ENCODE peak calls at places on chromosome 18, in four cellular contexts. One of them, this sample, is unnamed.

GRCh38 chr18:32956591-32957310 is 183.9 kb upstream of the KLHL14 start:
- DNase-seq in fibroblast of lung: peak
- DNase-seq in colonic mucosa: no peak
- DNase-seq in IMR-90: peak
- DNase-seq in this sample: peak

GRCh38 chr18:24199563-24199962 is 60.7 kb downstream of the CABYR start:
- DNase-seq in IMR-90: no peak
- DNase-seq in colonic mucosa: no peak
- DNase-seq in fibroblast of lung: no peak
- DNase-seq in this sample: no peak

GRCh38 chr18:46623541-46623940 is 33.5 kb downstream of the LOXHD1 start:
- DNase-seq in IMR-90: no peak
- DNase-seq in fibroblast of lung: no peak
- DNase-seq in colonic mucosa: no peak
- DNase-seq in this sample: no peak

GRCh38 chr18:24656044-24656443 is 195.6 kb downstream of the HRH4 start:
- DNase-seq in colonic mucosa: no peak
- DNase-seq in fibroblast of lung: no peak
- DNase-seq in IMR-90: no peak
- DNase-seq in this sample: no peak

GRCh38 chr18:26655614-26656400 is 107.5 kb upstream of the KCTD1 start:
- DNase-seq in colonic mucosa: peak
- DNase-seq in IMR-90: peak
- DNase-seq in fibroblast of lung: peak
- DNase-seq in this sample: peak

GRCh38 chr18:79637921-79638855 is 41.4 kb upstream of the CTDP1 start:
- DNase-seq in fibroblast of lung: no peak
- DNase-seq in IMR-90: no peak
- DNase-seq in colonic mucosa: no peak
- DNase-seq in this sample: no peak

GRCh38 chr18:74342416-74343043 is 26.9 kb downstream of the C18orf63 start:
- DNase-seq in colonic mucosa: peak
- DNase-seq in IMR-90: peak
- DNase-seq in fibroblast of lung: peak
- DNase-seq in this sample: peak

GRCh38 chr18:28875059-28875458 is 698.1 kb upstream of the CDH2 start:
- DNase-seq in fibroblast of lung: no peak
- DNase-seq in colonic mucosa: no peak
- DNase-seq in IMR-90: no peak
- DNase-seq in this sample: no peak

GRCh38 chr18:72502671-72503431 is 41.3 kb downstream of the CBLN2 start:
- DNase-seq in IMR-90: no peak
- DNase-seq in colonic mucosa: no peak
- DNase-seq in fibroblast of lung: no peak
- DNase-seq in this sample: no peak

GRCh38 chr18:40524881-40525280 is 1430.2 kb upstream of the PIK3C3 start:
- DNase-seq in colonic mucosa: no peak
- DNase-seq in IMR-90: peak
- DNase-seq in fibroblast of lung: peak
- DNase-seq in this sample: peak

GRCh38 chr18:54743596-54743995 is 84.7 kb upstream of the RAB27B start:
- DNase-seq in IMR-90: no peak
- DNase-seq in colonic mucosa: no peak
- DNase-seq in fibroblast of lung: no peak
- DNase-seq in this sample: no peak

GRCh38 chr18:58789856-58790255 is 74.8 kb upstream of the ZNF532 start:
- DNase-seq in fibroblast of lung: no peak
- DNase-seq in IMR-90: no peak
- DNase-seq in colonic mucosa: no peak
- DNase-seq in this sample: no peak

GRCh38 chr18:36376361-36376760 is 78.8 kb downstream of the FHOD3 start:
- DNase-seq in fibroblast of lung: no peak
- DNase-seq in IMR-90: peak
- DNase-seq in colonic mucosa: no peak
- DNase-seq in this sample: peak

GRCh38 chr18:62348474-62348873 is 23.4 kb downstream of the TNFRSF11A start:
- DNase-seq in IMR-90: no peak
- DNase-seq in fibroblast of lung: no peak
- DNase-seq in colonic mucosa: no peak
- DNase-seq in this sample: no peak

GRCh38 chr18:57439985-57440330 is 4.8 kb downstream of the ONECUT2 start:
- DNase-seq in colonic mucosa: no peak
- DNase-seq in fibroblast of lung: no peak
- DNase-seq in IMR-90: no peak
- DNase-seq in this sample: no peak

GRCh38 chr18:60686142-60686541 is 313.6 kb upstream of the MC4R start:
- DNase-seq in colonic mucosa: no peak
- DNase-seq in fibroblast of lung: no peak
- DNase-seq in IMR-90: no peak
- DNase-seq in this sample: peak

GRCh38 chr18:67805261-67805660 is 288.7 kb upstream of the DSEL start:
- DNase-seq in colonic mucosa: no peak
- DNase-seq in fibroblast of lung: no peak
- DNase-seq in IMR-90: no peak
- DNase-seq in this sample: no peak

GRCh38 chr18:25350561-25351201 is 1.3 kb downstream of the ZNF521 start:
- DNase-seq in colonic mucosa: peak
- DNase-seq in IMR-90: peak
- DNase-seq in fibroblast of lung: peak
- DNase-seq in this sample: peak

GRCh38 chr18:59706499-59706898 is 9.3 kb upstream of the CCBE1 start:
- DNase-seq in colonic mucosa: no peak
- DNase-seq in IMR-90: no peak
- DNase-seq in fibroblast of lung: no peak
- DNase-seq in this sample: no peak

GRCh38 chr18:64720781-64721464 is 572.0 kb upstream of the LINC00305 start:
- DNase-seq in fibroblast of lung: no peak
- DNase-seq in IMR-90: no peak
- DNase-seq in colonic mucosa: peak
- DNase-seq in this sample: no peak

GRCh38 chr18:23994361-23994902 is 20.1 kb upstream of the TTC39C start:
- DNase-seq in IMR-90: peak
- DNase-seq in fibroblast of lung: peak
- DNase-seq in colonic mucosa: peak
- DNase-seq in this sample: peak

GRCh38 chr18:74944676-74945075 is 264.3 kb downstream of the PTGR3 start:
- DNase-seq in IMR-90: peak
- DNase-seq in colonic mucosa: no peak
- DNase-seq in fibroblast of lung: no peak
- DNase-seq in this sample: peak

DNA sequence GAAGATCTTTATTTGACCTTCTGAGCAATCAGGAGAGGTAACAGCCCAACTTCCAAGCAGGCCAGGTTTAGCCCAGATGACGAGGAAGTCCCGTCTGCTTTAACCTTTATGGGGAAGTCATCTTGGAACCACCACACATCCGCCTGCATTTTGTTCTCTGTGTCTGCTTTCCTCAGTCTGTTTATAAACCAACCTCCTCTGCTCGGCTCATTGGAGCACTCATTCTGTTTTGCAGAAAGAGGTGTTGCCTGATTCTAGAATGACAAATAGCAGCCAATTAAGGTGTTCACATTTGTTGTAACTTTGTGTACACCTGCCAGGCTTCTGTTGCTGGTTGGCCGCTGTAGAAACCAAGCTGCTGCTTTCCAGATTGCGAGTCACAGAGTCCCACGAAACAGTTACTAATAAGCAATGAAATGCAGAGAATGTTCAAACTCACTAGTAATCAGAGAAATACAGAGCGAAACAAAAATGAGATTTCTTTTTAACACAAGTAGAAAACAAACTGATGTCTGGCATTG is 64.2 kb downstream of the MBP start:
- DNase-seq in fibroblast of lung: peak
- DNase-seq in colonic mucosa: no peak
- DNase-seq in IMR-90: peak
- DNase-seq in this sample: peak
- H3K9ac ChIP-seq in fibroblast of lung: no peak
- H3K9ac ChIP-seq in colonic mucosa: no peak
- H3K9ac ChIP-seq in IMR-90: peak
- H3K9ac ChIP-seq in this sample: peak

GRCh38 chr18:22348521-22349316 is 69.0 kb downstream of the CTAGE1 start:
- DNase-seq in IMR-90: peak
- DNase-seq in fibroblast of lung: peak
- DNase-seq in colonic mucosa: peak
- DNase-seq in this sample: peak

GRCh38 chr18:22346342-22346967 is 71.3 kb downstream of the CTAGE1 start:
- DNase-seq in fibroblast of lung: peak
- DNase-seq in colonic mucosa: peak
- DNase-seq in IMR-90: peak
- DNase-seq in this sample: peak

GRCh38 chr18:22345733-22346132 is 72.0 kb downstream of the CTAGE1 start:
- DNase-seq in IMR-90: peak
- DNase-seq in fibroblast of lung: no peak
- DNase-seq in colonic mucosa: peak
- DNase-seq in this sample: peak

GRCh38 chr18:22347624-22348511 is 69.8 kb downstream of the CTAGE1 start:
- DNase-seq in fibroblast of lung: peak
- DNase-seq in IMR-90: peak
- DNase-seq in colonic mucosa: peak
- DNase-seq in this sample: peak

DNA sequence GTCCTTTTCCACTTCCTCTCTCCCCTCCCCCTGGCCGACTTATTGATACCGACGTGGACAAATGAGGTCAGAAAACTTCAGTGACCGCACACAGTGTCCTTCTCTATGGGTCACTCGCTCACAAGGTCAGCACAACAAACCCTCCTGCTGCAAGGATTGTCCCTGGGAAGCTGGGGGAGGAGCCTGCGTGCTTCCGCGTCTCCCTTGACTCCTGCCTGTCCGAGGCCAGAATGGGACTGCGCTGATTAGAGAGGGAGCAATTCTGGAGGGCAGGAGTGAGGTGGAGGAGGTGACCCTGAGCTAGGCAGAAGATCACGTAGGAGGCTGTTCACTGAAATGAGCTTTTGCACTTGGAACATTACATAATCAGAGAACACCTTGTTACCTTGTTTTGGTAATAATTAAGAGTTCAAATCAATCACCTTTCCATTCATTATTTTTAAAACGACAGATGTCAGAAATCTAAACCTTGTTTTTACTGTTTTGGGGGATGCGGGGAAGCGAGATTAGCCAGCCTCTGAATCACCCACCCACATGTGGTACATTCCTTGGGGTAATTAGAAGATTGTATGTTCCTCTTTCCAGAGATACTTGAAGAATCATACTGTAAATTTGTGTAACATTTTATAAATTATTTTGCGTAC is 70.6 kb downstream of the CTAGE1 start:
- DNase-seq in colonic mucosa: peak
- DNase-seq in fibroblast of lung: peak
- DNase-seq in IMR-90: peak
- DNase-seq in this sample: peak
- H3K9ac ChIP-seq in colonic mucosa: no peak
- H3K9ac ChIP-seq in fibroblast of lung: no peak
- H3K9ac ChIP-seq in IMR-90: no peak
- H3K9ac ChIP-seq in this sample: no peak

GRCh38 chr18:43662657-43663056 is 385.4 kb upstream of the SYT4 start:
- DNase-seq in fibroblast of lung: peak
- DNase-seq in IMR-90: peak
- DNase-seq in colonic mucosa: no peak
- DNase-seq in this sample: peak

GRCh38 chr18:43665239-43665788 is 388.0 kb upstream of the SYT4 start:
- DNase-seq in colonic mucosa: no peak
- DNase-seq in fibroblast of lung: peak
- DNase-seq in IMR-90: peak
- DNase-seq in this sample: peak

GRCh38 chr18:43664487-43665008 is 387.3 kb upstream of the SYT4 start:
- DNase-seq in colonic mucosa: no peak
- DNase-seq in IMR-90: no peak
- DNase-seq in fibroblast of lung: no peak
- DNase-seq in this sample: peak

GRCh38 chr18:43661570-43661969 is 384.3 kb upstream of the SYT4 start:
- DNase-seq in IMR-90: peak
- DNase-seq in colonic mucosa: no peak
- DNase-seq in fibroblast of lung: peak
- DNase-seq in this sample: peak

DNA sequence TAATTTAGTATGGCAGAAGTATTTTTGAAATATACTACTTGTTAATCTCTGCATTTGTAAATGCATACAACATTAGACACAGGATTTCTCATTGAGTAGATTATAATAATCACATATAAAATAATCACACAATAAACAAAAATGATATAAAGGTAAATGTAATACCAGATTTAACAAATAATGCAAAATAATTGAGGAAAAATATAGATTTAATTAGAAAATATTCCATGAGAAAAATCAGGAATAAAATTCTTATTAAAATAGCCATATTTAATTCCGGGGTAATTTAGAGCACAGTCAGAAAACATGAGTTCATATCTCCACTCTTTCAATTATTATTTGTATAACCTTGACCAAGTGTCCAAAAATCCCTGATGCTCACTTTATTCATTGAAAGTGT is 385.9 kb upstream of the SYT4 start:
- DNase-seq in colonic mucosa: no peak
- DNase-seq in IMR-90: no peak
- DNase-seq in fibroblast of lung: no peak
- DNase-seq in this sample: no peak
- H3K9ac ChIP-seq in colonic mucosa: no peak
- H3K9ac ChIP-seq in IMR-90: no peak
- H3K9ac ChIP-seq in fibroblast of lung: no peak
- H3K9ac ChIP-seq in this sample: no peak

GRCh38 chr18:34223893-34224422 is 755 bp downstream of the NOL4 start:
- DNase-seq in fibroblast of lung: no peak
- DNase-seq in colonic mucosa: no peak
- DNase-seq in IMR-90: no peak
- DNase-seq in this sample: no peak

GRCh38 chr18:34222025-34222395 is 2.7 kb downstream of the NOL4 start:
- DNase-seq in colonic mucosa: no peak
- DNase-seq in IMR-90: no peak
- DNase-seq in fibroblast of lung: no peak
- DNase-seq in this sample: no peak

GRCh38 chr18:34223164-34223892 is 1.4 kb downstream of the NOL4 start:
- DNase-seq in colonic mucosa: peak
- DNase-seq in fibroblast of lung: no peak
- DNase-seq in IMR-90: no peak
- DNase-seq in this sample: no peak

GRCh38 chr18:34224423-34225217 is at the start of gene NOL4:
- DNase-seq in colonic mucosa: peak
- DNase-seq in fibroblast of lung: no peak
- DNase-seq in IMR-90: no peak
- DNase-seq in this sample: peak

DNA sequence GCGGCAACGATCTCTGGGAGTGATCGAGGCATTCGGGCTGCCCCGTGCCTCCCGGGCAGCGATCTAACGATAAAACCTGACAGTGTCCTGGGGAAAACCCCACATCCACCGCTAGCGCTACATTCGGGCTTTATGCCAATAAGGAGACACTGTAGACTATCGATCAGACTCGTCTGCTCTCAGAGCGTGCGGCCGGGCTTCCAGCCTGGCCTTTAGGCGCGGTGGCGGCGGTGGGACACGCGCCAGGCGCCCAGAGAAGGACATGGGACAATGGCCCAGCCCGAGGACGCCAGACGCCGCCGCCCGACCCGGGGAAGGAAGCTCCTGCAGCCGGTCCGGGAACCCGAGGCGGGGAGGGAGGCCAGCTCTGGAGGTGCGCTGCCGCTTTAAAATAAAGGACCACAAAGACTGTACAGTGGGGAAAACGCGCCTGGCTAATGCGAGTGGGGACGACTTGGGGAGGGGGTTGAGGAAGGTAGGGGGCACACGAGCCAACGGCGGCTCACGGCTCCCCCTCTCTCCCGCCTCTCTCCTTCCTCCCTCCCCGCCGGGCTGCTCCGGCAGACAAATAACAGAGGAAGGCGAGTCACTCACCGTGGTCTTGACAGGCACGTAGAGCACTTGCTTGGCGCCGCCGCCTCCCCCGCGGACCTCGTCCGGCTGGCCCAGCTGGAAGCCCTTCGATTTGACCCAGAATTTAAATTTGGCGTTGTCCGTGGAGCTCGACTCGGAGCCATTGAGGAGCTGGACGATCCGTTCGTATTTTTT is 2.1 kb downstream of the NOL4 start:
- DNase-seq in IMR-90: no peak
- DNase-seq in fibroblast of lung: no peak
- DNase-seq in colonic mucosa: peak
- DNase-seq in this sample: peak
- H3K9ac ChIP-seq in IMR-90: no peak
- H3K9ac ChIP-seq in fibroblast of lung: no peak
- H3K9ac ChIP-seq in colonic mucosa: no peak
- H3K9ac ChIP-seq in this sample: no peak